ENCODE peak calls at places on chromosomes 13 and 19, in five cellular contexts. L, P, C, U and Z are unnamed samples.

GRCh38 chr13:65593298-65593874 is 1636.8 kb downstream of the PCDH9 start:
- DNase-seq in L (no peak), P (no peak), C (no peak), U (no peak), Z (no peak)

GRCh38 chr19:10907925-10908324 is 20.5 kb downstream of the YIPF2 start:
- DNase-seq in L (no peak), P (no peak), C (no peak), U (no peak), Z (no peak)

GRCh38 chr13:101624981-101625380 is 172.5 kb downstream of the ITGBL1 start:
- DNase-seq in L (no peak), P (no peak), C (no peak), U (no peak), Z (no peak)

GRCh38 chr19:13050274-13050673 is 52.4 kb downstream of the LYL1 start:
- DNase-seq in L (no peak), P (no peak), C (no peak), U (no peak), Z (no peak)

GRCh38 chr19:50293263-50294004 is 35.7 kb downstream of the KCNC3 start:
- DNase-seq in L (no peak), P (no peak), C (no peak), U (no peak), Z (no peak)

GRCh38 chr19:18153555-18154134 is 682 bp downstream of the PIK3R2 start:
- DNase-seq in L (no peak), P (no peak), C (no peak), U (no peak), Z (no peak)

GRCh38 chr13:53138369-53139036 is 109.9 kb downstream of the OLFM4 start:
- DNase-seq in L (peak), P (no peak), C (no peak), U (peak), Z (no peak)

GRCh38 chr13:73059460-73060250 is 850 bp downstream of the KLF5 start:
- DNase-seq in L (peak), P (no peak), C (no peak), U (no peak), Z (peak)

GRCh38 chr13:98478134-98479129 is 98.5 kb downstream of the STK24 start:
- DNase-seq in L (no peak), P (no peak), C (no peak), U (peak), Z (no peak)

GRCh38 chr13:82713681-82714405 is 1168.4 kb downstream of the SLITRK1 start:
- DNase-seq in L (no peak), P (no peak), C (no peak), U (no peak), Z (no peak)

GRCh38 chr13:102399791-102400618 is 1.8 kb downstream of the FGF14 start:
- DNase-seq in L (peak), P (no peak), C (no peak), U (no peak), Z (no peak)

GRCh38 chr13:42762917-42763316 is 18.5 kb upstream of the FAM216B start:
- DNase-seq in L (no peak), P (no peak), C (no peak), U (peak), Z (no peak)

GRCh38 chr13:36163809-36164308 is 32.7 kb upstream of the DCLK1 start:
- DNase-seq in L (peak), P (no peak), C (no peak), U (peak), Z (peak)

GRCh38 chr19:18889949-18890745 is 5.8 kb downstream of the CERS1 start:
- DNase-seq in L (no peak), P (no peak), C (no peak), U (no peak), Z (no peak)

GRCh38 chr19:14375582-14376291 is 5.5 kb upstream of the ADGRE5 start:
- DNase-seq in L (peak), P (no peak), C (no peak), U (no peak), Z (no peak)